ENCODE peak calls at places on chromosomes 11 and 22, in ten cellular contexts. R, M, A, P, I, S, Y, W, Z and G are unnamed samples. For H3K4me1, the result is how much of the 10 kb centered on the place peaks cover.

GRCh38 chr11:100830978-100831732 is 144.1 kb downstream of the ARHGAP42 start:
- DNase-seq in R (no peak), M (no peak), A (no peak), P (no peak), I (no peak), S (no peak), Y (peak), W (peak), Z (peak), G (peak)

GRCh38 chr22:36113121-36113520 is 47.4 kb downstream of the APOL3 start:
- DNase-seq in R (no peak), M (peak), A (no peak), P (no peak), I (no peak), S (no peak), Y (no peak), W (no peak), Z (no peak), G (no peak)

GRCh38 chr22:23098230-23098705 is 27.9 kb downstream of the GNAZ start:
- DNase-seq in R (no peak), M (no peak), A (no peak), P (no peak), I (no peak), S (no peak), Y (no peak), W (no peak), Z (no peak), G (no peak)

GRCh38 chr11:63608353-63609345 is 5.6 kb downstream of the PLAAT3 start:
- DNase-seq in R (peak), M (peak), A (no peak), P (no peak), I (no peak), S (no peak), Y (no peak), W (no peak), Z (peak), G (no peak)

GRCh38 chr11:17765381-17766359 is 31.1 kb downstream of the KCNC1 start:
- DNase-seq in R (no peak), M (no peak), A (no peak), P (peak), I (no peak), S (no peak), Y (no peak), W (no peak), Z (peak), G (peak)

GRCh38 chr11:77046060-77046501 is 11.9 kb downstream of the B3GNT6 start:
- DNase-seq in R (peak), M (peak), A (peak), P (no peak), I (no peak), S (peak), Y (peak), W (no peak), Z (no peak), G (no peak)

GRCh38 chr22:17471901-17472566 is 91.3 kb upstream of the SLC25A18 start:
- DNase-seq in R (no peak), M (no peak), A (no peak), P (no peak), I (peak), S (no peak), Y (no peak), W (no peak), Z (no peak), G (peak)

GRCh38 chr11:123086315-123086714 is 24.4 kb upstream of the HSPA8 start:
- DNase-seq in R (no peak), M (no peak), A (no peak), P (no peak), I (no peak), S (no peak), Y (no peak), W (no peak), Z (no peak), G (peak)

GRCh38 chr11:56994532-56994931 is 5.8 kb downstream of the OR5AK2 start:
- DNase-seq in R (no peak), M (no peak), A (no peak), P (no peak), I (no peak), S (no peak), Y (no peak), W (no peak), Z (no peak), G (no peak)

GRCh38 chr22:20549232-20549841 is 41.9 kb downstream of the MED15 start:
- DNase-seq in R (peak), M (peak), A (no peak), P (no peak), I (no peak), S (no peak), Y (peak), W (no peak), Z (peak), G (no peak)

GRCh38 chr22:17634696-17635095 is 3.9 kb upstream of the BCL2L13 start:
- DNase-seq in R (no peak), M (no peak), A (no peak), P (no peak), I (no peak), S (no peak), Y (no peak), W (no peak), Z (no peak), G (no peak)

GRCh38 chr22:19767427-19768380 is 7.1 kb downstream of the TBX1 start:
- DNase-seq in R (no peak), M (peak), A (peak), P (peak), I (peak), S (no peak), Y (no peak), W (peak), Z (no peak), G (no peak)

GRCh38 chr11:102452461-102453285 is at the start of gene TMEM123:
- DNase-seq in R (peak), M (peak), A (peak), P (peak), I (peak), S (peak), Y (peak), W (peak), Z (peak), G (peak)

GRCh38 chr22:43270314-43270908 is 72.8 kb downstream of the SCUBE1 start:
- DNase-seq in R (no peak), M (no peak), A (no peak), P (no peak), I (no peak), S (no peak), Y (no peak), W (no peak), Z (no peak), G (peak)

DNA sequence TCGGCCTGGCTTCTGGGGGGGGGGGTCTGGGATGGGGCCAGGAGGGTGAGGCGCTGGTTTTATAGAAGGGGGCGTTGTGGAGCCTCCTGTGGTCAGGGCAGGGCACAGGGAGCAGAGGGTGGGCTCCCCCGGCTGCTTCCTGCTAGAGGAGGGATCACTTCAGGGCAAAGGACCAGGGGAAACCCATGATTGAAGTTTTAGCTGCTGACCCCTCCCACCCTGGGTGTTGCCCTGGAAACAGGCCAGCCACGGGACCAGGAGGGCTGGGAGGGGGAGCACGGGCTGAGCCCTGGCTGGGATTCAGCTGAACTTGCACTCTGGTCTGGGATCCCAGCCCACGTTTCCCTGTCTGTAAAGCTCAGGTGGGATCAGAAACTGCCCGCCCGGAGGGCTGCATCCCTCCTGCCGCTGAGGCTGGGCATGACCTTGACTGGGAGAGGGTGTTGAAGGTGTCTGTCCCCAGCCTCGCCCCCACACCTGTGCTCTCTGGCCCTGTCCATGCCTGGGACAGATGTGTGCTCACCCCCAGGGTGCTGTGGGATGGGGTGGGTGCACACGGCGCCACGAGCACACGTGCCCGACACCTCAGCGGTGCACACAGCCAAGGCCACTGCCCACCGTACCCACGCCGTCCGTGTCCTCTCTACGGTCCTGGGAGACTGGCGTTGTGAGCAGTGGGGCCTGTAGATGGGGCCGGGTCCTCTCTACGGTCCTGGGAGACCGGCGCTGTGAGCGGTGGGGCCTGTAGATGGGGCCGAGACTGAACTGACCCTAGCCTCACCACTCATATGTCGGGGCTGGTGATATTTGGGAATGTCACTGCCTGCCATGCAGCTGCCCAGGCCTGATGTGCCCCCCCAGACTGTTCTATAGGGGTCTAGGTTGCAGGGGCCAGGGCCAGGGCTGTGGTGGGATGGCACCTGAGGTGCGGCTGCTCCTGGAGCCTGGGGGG is 2.3 kb downstream of the TSPAN4 start:
- DNase-seq in R (peak), M (peak), A (no peak), P (peak), I (peak), S (peak), Y (peak), W (peak), Z (peak), G (peak)
- H3K4me1 ChIP-seq in R (half or more), M (under half), A (half or more), P (under half), I (half or more), S (half or more), Y (under half), W (half or more), Z (half or more), G (under half)

DNA sequence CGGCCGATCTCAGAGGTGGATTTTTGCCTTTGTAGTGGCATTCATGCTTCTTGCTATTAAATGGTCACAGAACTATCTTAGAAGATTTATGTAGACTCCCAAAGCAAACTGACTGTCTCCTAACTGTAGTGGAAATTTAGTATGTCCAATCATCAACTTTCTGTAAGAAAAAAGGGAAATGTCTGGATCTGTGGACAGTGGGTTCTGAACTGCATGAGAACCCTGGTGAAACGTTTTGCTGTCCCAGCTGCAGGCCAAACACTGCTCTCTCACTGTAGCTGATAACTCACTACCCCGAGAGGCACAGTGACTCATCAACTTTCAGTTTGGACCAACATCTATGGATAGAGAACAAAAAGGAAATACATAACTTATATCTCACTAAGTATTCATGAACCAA is 387.1 kb downstream of the SOX6 start:
- DNase-seq in R (no peak), M (peak), A (no peak), P (no peak), I (peak), S (peak), Y (peak), W (peak), Z (peak), G (peak)
- H3K4me3 ChIP-seq in R (peak), M (no peak), A (no peak), P (peak), I (peak), S (no peak), Y (no peak), W (peak), Z (no peak), G (no peak)

DNA sequence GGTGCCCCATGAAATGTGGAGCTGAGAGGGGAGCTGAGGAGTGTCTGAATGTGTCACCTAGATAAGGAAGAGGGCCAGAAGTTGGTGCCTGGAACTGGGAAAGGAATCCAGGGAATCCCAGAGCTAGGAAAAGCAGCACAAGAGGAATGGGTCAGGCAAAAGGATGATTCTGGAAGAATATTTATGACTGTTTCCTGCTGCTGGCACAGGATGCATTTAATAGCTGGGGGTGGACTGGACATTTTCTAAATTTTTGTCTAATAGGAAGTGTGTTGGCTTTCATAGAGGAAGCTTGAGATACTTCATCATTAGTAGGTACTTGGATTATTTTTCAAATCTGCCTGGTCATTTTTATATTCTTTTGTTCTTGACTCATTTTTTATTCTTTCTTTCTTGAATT is 17.4 kb upstream of the MRGPRX2 start:
- DNase-seq in R (no peak), M (no peak), A (no peak), P (no peak), I (no peak), S (no peak), Y (no peak), W (no peak), Z (no peak), G (no peak)
- H3K4me1 ChIP-seq in R (under half), M (under half), A (under half), P (under half), I (under half), S (under half), Y (under half), W (under half), Z (under half), G (under half)

DNA sequence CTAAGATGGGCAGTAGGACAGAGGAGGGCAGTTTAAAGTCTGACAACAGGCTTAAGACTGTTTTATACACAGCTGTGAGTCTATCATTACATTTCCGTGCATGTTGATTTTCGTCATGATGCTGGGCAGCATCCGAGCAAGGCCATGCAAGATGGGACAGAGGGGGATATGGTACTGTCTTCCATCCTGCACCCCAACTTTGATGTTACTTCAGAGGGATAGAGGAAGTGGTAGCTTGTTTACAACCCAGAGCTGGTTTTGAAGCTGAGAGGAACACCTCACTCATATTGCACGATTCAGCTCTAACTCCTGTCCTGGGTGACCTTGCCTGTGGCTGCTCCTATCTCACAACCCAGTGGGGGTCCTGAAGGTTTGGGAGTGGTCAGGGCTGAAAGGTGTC is 3.0 kb upstream of the SORL1 start:
- DNase-seq in R (no peak), M (no peak), A (no peak), P (no peak), I (no peak), S (no peak), Y (no peak), W (no peak), Z (no peak), G (no peak)
- H3K4me3 ChIP-seq in R (no peak), M (no peak), A (no peak), P (no peak), I (no peak), S (no peak), Y (no peak), W (no peak), Z (no peak), G (no peak)

GRCh38 chr11:117484159-117484558 is 156.5 kb downstream of the CEP164 start:
- DNase-seq in R (no peak), M (no peak), A (no peak), P (no peak), I (no peak), S (no peak), Y (no peak), W (no peak), Z (no peak), G (no peak)
- H3K4me1 ChIP-seq in R (under half), M (under half), A (under half), P (under half), I (under half), S (under half), Y (under half), W (under half), Z (under half), G (under half)